ENCODE peak calls at places on chromosomes 5 and 9, in seven cellular contexts. U is activated B cell treated with CpG ODN at 0.5 μM for 24 hours, P is choroid plexus epithelial cell, Q is tibial nerve, I is neural progenitor cell, Z is GM13976, N is endothelial cell. T is an unnamed sample.

GRCh38 chr5:32326216-32326772 is 13.6 kb upstream of the MTMR12 start:
- DNase-seq in N (no peak), Z (no peak), P (peak), Q (no peak), I (no peak), U (no peak), T (no peak)

GRCh38 chr5:24368121-24368520 is 276.7 kb downstream of the CDH10 start:
- DNase-seq in U (no peak), P (no peak), Q (no peak), N (no peak), Z (no peak), I (no peak), T (no peak)

GRCh38 chr9:121261107-121261460 is 6.9 kb upstream of the GSN start:
- DNase-seq in P (no peak), Q (no peak), I (peak), Z (no peak), U (no peak), N (peak), T (no peak)

GRCh38 chr9:14245901-14246525 is 67.9 kb downstream of the NFIB start:
- DNase-seq in U (no peak), Z (no peak), I (no peak), N (no peak), Q (no peak), P (peak), T (no peak)

GRCh38 chr5:169064093-169064492 is 236.8 kb downstream of the SLIT3 start:
- DNase-seq in Q (peak), U (no peak), Z (no peak), N (no peak), I (peak), P (peak), T (no peak)

GRCh38 chr5:1138445-1139207 is 26.8 kb upstream of the SLC12A7 start:
- DNase-seq in P (no peak), N (no peak), Q (no peak), U (no peak), I (no peak), Z (no peak), T (no peak)

GRCh38 chr9:5698810-5699556 is 70.1 kb downstream of the RIC1 start:
- DNase-seq in N (no peak), U (no peak), Q (no peak), P (peak), I (no peak), Z (peak), T (no peak)

GRCh38 chr9:92612292-92612691 is 57.6 kb downstream of the IPPK start:
- DNase-seq in P (no peak), Z (no peak), I (no peak), N (no peak), Q (no peak), U (no peak), T (no peak)

GRCh38 chr5:179572386-179572785 is 22.0 kb downstream of the RUFY1 start:
- DNase-seq in U (no peak), P (no peak), Z (no peak), I (no peak), Q (no peak), N (no peak), T (no peak)

GRCh38 chr5:60677831-60678664 is 21.9 kb downstream of the DEPDC1B start:
- DNase-seq in I (peak), N (no peak), Q (no peak), P (peak), U (no peak), Z (peak), T (peak)

GRCh38 chr5:1546556-1546955 is 22.8 kb upstream of the LPCAT1 start:
- DNase-seq in N (no peak), Q (no peak), P (no peak), U (peak), Z (no peak), I (no peak), T (no peak)

GRCh38 chr5:36442352-36442751 is 140.7 kb upstream of the RANBP3L start:
- DNase-seq in P (no peak), U (no peak), N (no peak), Q (no peak), I (no peak), Z (no peak), T (no peak)

GRCh38 chr9:116693233-116693731 is 6.2 kb downstream of the TRIM32 start:
- DNase-seq in I (no peak), N (no peak), Z (no peak), P (peak), U (no peak), Q (no peak), T (no peak)

GRCh38 chr9:134224827-134225154 is 60.4 kb upstream of the RNU6ATAC start:
- DNase-seq in Z (no peak), U (no peak), P (no peak), N (no peak), Q (no peak), I (no peak), T (no peak)

GRCh38 chr9:109139851-109140250 is 20.1 kb upstream of the TMEM245 start:
- DNase-seq in U (no peak), Z (no peak), P (no peak), I (no peak), N (no peak), Q (no peak), T (no peak)

GRCh38 chr9:89455356-89455824 is 42.5 kb downstream of the SEMA4D start:
- DNase-seq in U (no peak), N (no peak), P (no peak), Z (no peak), Q (no peak), I (no peak), T (no peak)

GRCh38 chr9:89461302-89461701 is 36.6 kb downstream of the SEMA4D start:
- DNase-seq in I (no peak), Z (no peak), P (peak), U (no peak), N (no peak), Q (no peak), T (no peak)

GRCh38 chr9:89457376-89457855 is 40.5 kb downstream of the SEMA4D start:
- DNase-seq in U (no peak), N (no peak), Q (no peak), P (no peak), I (no peak), Z (no peak), T (no peak)

GRCh38 chr9:89460551-89460950 is 37.4 kb downstream of the SEMA4D start:
- DNase-seq in Q (no peak), N (no peak), I (no peak), P (no peak), Z (no peak), U (no peak), T (no peak)

GRCh38 chr9:89458768-89459496 is 39.0 kb downstream of the SEMA4D start:
- DNase-seq in I (peak), Q (no peak), U (no peak), N (no peak), P (no peak), Z (no peak), T (no peak)
- TF ChIP-seq CTCF in I (no peak), Q (no peak), U (no peak), N (no peak), P (no peak), Z (no peak), T (no peak)

GRCh38 chr9:33816327-33817252 is at the start of gene UBE2R2:
- DNase-seq in N (peak), P (peak), I (peak), Z (peak), U (peak), Q (peak), T (peak)

GRCh38 chr9:33815781-33816180 is 1.2 kb upstream of the UBE2R2 start:
- DNase-seq in U (no peak), Z (no peak), P (no peak), Q (no peak), N (no peak), I (no peak), T (no peak)

GRCh38 chr9:33818167-33818831 is 1.3 kb downstream of the UBE2R2 start:
- DNase-seq in U (no peak), P (no peak), Q (no peak), N (no peak), Z (peak), I (no peak), T (peak)

GRCh38 chr9:33818832-33819500 is 2.0 kb downstream of the UBE2R2 start:
- DNase-seq in U (no peak), Z (no peak), I (no peak), Q (no peak), N (no peak), P (peak), T (peak)

GRCh38 chr9:33817327-33818166 is 587 bp downstream of the UBE2R2 start:
- DNase-seq in Q (peak), N (peak), U (peak), Z (peak), P (peak), I (peak), T (peak)
- TF ChIP-seq CTCF in Q (peak), N (no peak), U (no peak), Z (no peak), P (peak), I (peak), T (no peak)

DNA sequence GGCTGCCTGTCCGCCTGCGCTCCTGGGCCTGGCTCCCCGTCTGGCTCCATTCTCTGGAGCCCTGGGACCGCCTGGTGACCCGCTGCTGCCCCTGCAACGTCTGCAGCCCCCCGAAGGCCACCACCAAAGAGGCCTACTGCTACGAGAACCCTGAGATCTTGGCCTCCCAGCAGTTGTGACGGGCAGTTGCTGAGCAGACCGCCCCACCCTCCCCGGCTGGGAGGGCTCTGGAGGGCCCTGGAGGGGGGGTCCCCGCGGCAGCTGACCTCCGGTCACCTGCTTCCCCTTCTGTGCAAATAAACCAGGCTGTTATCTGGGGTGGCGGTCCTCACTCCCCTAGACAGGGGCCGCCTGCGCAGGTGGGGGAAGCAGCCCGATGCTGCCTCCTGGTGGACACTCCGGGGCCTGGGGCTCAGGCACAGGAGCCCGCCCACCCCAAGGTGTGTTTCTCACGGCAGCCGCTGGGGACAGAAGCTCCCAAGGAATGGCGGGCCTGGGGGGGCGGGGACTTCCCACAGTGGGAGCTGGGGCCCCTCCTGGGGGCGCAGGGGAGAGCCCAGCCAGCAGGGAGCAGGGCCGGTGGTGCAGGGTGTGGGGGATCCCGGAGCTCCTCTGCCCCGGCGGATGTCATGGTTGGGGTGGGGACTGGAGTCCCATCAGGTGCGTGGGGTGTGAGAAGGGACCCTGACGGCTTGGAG is 4.7 kb upstream of the TUBB4B start:
- DNase-seq in N (peak), I (peak), Q (peak), Z (peak), P (peak), U (peak), T (peak)
- TF ChIP-seq CTCF in N (peak), I (peak), Q (peak), Z (peak), P (peak), U (peak), T (peak)

GRCh38 chr5:149966901-149967419 is 6.4 kb downstream of the SLC26A2 start:
- DNase-seq in N (no peak), Q (no peak), Z (no peak), P (no peak), I (no peak), U (no peak), T (no peak)

GRCh38 chr5:149963722-149964121 is 3.2 kb downstream of the SLC26A2 start:
- DNase-seq in Q (no peak), I (no peak), N (no peak), U (no peak), P (no peak), Z (no peak), T (no peak)

DNA sequence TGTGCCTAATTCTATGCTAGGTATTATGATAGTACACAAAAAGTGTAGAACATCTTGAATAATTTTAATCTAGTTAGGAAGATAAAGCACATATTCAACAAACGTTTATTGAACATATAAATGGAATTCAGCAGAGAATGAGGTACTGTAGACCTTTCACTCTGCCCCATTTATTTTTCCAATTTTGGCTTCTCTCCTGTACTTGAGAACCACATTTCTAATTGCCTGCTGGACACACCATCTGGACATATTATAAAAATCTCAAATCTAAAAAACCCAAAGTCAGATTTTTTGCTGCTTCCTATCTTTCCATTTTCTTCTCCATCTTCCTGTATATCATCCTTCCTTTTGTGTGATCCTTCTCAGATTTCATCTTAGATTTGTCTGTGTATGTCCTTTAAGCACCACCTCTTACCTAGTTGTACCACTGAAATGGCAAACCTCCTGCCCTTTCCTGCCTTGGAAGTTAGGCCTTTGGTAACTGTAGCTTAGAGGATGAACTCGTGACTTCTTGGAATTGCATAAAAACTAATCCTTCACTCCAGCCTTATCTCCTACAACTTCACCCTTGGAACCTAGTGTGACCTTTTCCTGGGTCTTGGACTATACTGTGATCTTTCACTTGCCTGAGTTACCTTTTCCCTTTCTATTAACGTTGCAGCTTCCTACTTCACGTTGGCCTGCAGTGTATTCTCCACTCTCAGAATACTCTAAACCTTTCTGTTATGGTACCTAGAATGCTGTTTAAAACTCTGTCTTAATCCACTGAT is 8.8 kb downstream of the SLC26A2 start:
- DNase-seq in Q (no peak), N (no peak), I (no peak), U (no peak), P (no peak), Z (no peak), T (no peak)
- TF ChIP-seq CTCF in Q (no peak), N (no peak), I (no peak), U (no peak), P (no peak), Z (no peak), T (no peak)

GRCh38 chr5:72557576-72558336 is 50.5 kb upstream of the ZNF366 start:
- DNase-seq in P (no peak), U (no peak), N (no peak), Q (no peak), Z (no peak), I (no peak), T (no peak)

GRCh38 chr5:72558383-72558782 is 51.2 kb upstream of the ZNF366 start:
- DNase-seq in Q (no peak), U (no peak), N (no peak), I (no peak), Z (no peak), P (no peak), T (no peak)

GRCh38 chr5:72562717-72563116 is 55.5 kb upstream of the ZNF366 start:
- DNase-seq in I (no peak), U (no peak), Q (no peak), P (no peak), Z (no peak), N (no peak), T (no peak)

GRCh38 chr5:72561407-72561972 is 54.3 kb upstream of the ZNF366 start:
- DNase-seq in N (no peak), Q (no peak), U (no peak), P (no peak), Z (no peak), I (no peak), T (no peak)

GRCh38 chr5:72559866-72560766 is 52.9 kb upstream of the ZNF366 start:
- DNase-seq in Q (no peak), I (no peak), U (no peak), N (no peak), P (no peak), Z (no peak), T (no peak)
- TF ChIP-seq CTCF in Q (no peak), I (no peak), U (no peak), N (no peak), P (no peak), Z (no peak), T (no peak)

DNA sequence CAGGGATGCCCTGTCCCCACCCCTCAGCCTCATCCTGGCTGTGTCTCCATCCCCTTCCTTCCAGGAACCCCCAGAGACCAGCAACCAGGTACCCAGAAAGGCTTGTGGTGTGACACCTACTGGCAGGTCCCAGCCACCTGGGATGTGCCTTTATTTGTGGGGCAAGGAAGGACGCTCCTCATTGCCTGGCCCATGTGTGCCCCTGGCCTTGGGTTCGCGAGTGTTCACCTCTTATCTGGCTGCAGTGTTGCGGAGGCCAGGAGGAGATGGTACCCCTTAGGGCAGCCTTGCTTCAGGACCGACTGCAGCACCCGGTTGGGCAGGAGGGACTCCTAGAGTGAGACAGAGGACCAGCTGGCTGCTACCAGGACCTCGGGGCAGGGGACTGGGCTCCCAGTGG is 8.8 kb downstream of the C9orf50 start:
- DNase-seq in N (no peak), Q (no peak), I (no peak), P (no peak), U (no peak), Z (no peak), T (no peak)
- TF ChIP-seq CTCF in N (no peak), Q (no peak), I (no peak), P (no peak), U (no peak), Z (no peak), T (no peak)

GRCh38 chr5:151051066-151051930 is 29.5 kb downstream of the TNIP1 start:
- DNase-seq in P (peak), N (peak), Z (peak), I (peak), Q (peak), U (peak), T (peak)

GRCh38 chr5:151052834-151053233 is 28.0 kb downstream of the TNIP1 start:
- DNase-seq in N (no peak), P (no peak), U (no peak), Z (no peak), I (no peak), Q (no peak), T (no peak)

GRCh38 chr5:151051931-151052608 is 28.8 kb downstream of the TNIP1 start:
- DNase-seq in Q (no peak), N (no peak), P (no peak), Z (no peak), I (no peak), U (no peak), T (no peak)

GRCh38 chr5:151047814-151048425 is 27.5 kb downstream of the GPX3 start:
- DNase-seq in I (peak), U (no peak), Q (no peak), Z (no peak), N (peak), P (peak), T (no peak)

GRCh38 chr5:151048526-151048925 is 28.1 kb downstream of the GPX3 start:
- DNase-seq in I (peak), P (no peak), N (no peak), U (no peak), Z (no peak), Q (no peak), T (no peak)
- TF ChIP-seq CTCF in I (peak), P (peak), N (no peak), U (no peak), Z (no peak), Q (no peak), T (peak)